ENCODE peak calls at places on chromosomes 11 and 22, in seven cellular contexts. U is epithelial cell of proximal tubule, L is transverse colon, F is Calu3, I is left lobe of liver, R is anterior cingulate cortex, S is mucosa of descending colon. X is an unnamed sample.

GRCh38 chr22:23279781-23280180 is 99.5 kb downstream of the BCR start:
- DNase-seq in I (no peak), U (no peak), S (peak), L (no peak), F (no peak), R (no peak), X (no peak)

GRCh38 chr11:73381589-73381988 is 5.4 kb downstream of the RELT start:
- DNase-seq in R (no peak), L (no peak), I (no peak), F (no peak), S (no peak), U (no peak), X (no peak)

GRCh38 chr11:65473275-65473860 is 25.5 kb upstream of the MALAT1 start:
- DNase-seq in F (no peak), R (no peak), S (no peak), L (no peak), U (no peak), I (no peak), X (no peak)

GRCh38 chr11:68941324-68942089 is 37.8 kb downstream of the IGHMBP2 start:
- DNase-seq in I (no peak), U (no peak), S (no peak), F (no peak), R (no peak), L (no peak), X (no peak)

GRCh38 chr11:8720868-8721739 is 38.5 kb downstream of the RPL27A start:
- DNase-seq in R (no peak), F (peak), I (no peak), L (peak), S (peak), U (no peak), X (no peak)

GRCh38 chr11:106717222-106717621 is 301.1 kb downstream of the GUCY1A2 start:
- DNase-seq in F (no peak), I (no peak), L (no peak), R (no peak), S (no peak), U (no peak), X (no peak)

GRCh38 chr22:30187726-30188407 is 58.7 kb downstream of the LIF start:
- DNase-seq in I (no peak), U (no peak), R (no peak), F (no peak), L (no peak), S (no peak), X (no peak)

GRCh38 chr22:46929689-46930225 is 167.3 kb downstream of the TBC1D22A start:
- DNase-seq in S (no peak), F (no peak), L (no peak), R (no peak), I (peak), U (peak), X (peak)

GRCh38 chr22:32378703-32379272 is 21.1 kb downstream of the RFPL3 start:
- DNase-seq in R (peak), I (no peak), S (peak), F (peak), U (no peak), L (peak), X (no peak)

GRCh38 chr11:7694953-7695271 is 11.4 kb downstream of the OVCH2 start:
- DNase-seq in L (no peak), R (no peak), I (no peak), F (no peak), U (no peak), S (no peak), X (no peak)

GRCh38 chr22:49268924-49269323 is 558.7 kb downstream of the BRD1 start:
- DNase-seq in F (no peak), U (no peak), L (no peak), S (no peak), R (no peak), I (no peak), X (peak)

GRCh38 chr22:42443240-42444059 is 11.2 kb upstream of the NFAM1 start:
- DNase-seq in R (no peak), S (no peak), U (no peak), F (no peak), I (no peak), L (no peak), X (no peak)

GRCh38 chr11:83649468-83649915 is 363.3 kb upstream of the CCDC90B start:
- DNase-seq in R (no peak), I (no peak), U (peak), L (no peak), F (no peak), S (no peak), X (no peak)

GRCh38 chr11:74755395-74755995 is 6.8 kb downstream of the RNF169 start:
- DNase-seq in F (no peak), I (no peak), R (no peak), U (no peak), S (no peak), L (no peak), X (no peak)

GRCh38 chr11:116422976-116423375 is 349.8 kb downstream of the BUD13 start:
- DNase-seq in R (no peak), U (no peak), F (no peak), I (no peak), L (no peak), S (no peak), X (no peak)

GRCh38 chr11:27552356-27552755 is 45.8 kb upstream of the LIN7C start:
- DNase-seq in I (no peak), L (no peak), S (no peak), R (no peak), F (no peak), U (no peak), X (no peak)

GRCh38 chr11:19441752-19442553 is 201.2 kb upstream of the E2F8 start:
- DNase-seq in U (peak), L (no peak), F (peak), I (no peak), S (no peak), R (no peak), X (no peak)

X was measured in type B pancreatic cell.